ENCODE peak calls at places on chromosomes 6 and 20, in four cellular contexts. One of them, this sample, is unnamed.

GRCh38 chr6:133512410-133513016 is 271.4 kb downstream of the EYA4 start:
- DNase-seq in BE2C: peak; percentile 62
- DNase-seq in left lung: no peak
- DNase-seq in lung: no peak
- DNase-seq in this sample: peak; percentile 80

GRCh38 chr6:3088853-3089445 is 20.7 kb downstream of the RIPK1 start:
- DNase-seq in BE2C: no peak
- DNase-seq in left lung: no peak
- DNase-seq in lung: no peak
- DNase-seq in this sample: no peak

GRCh38 chr20:10659651-10660601 is 13.9 kb downstream of the JAG1 start:
- DNase-seq in BE2C: no peak
- DNase-seq in left lung: peak; percentile 73
- DNase-seq in lung: peak; percentile 82
- DNase-seq in this sample: no peak

GRCh38 chr6:133040025-133040838 is 200.9 kb upstream of the EYA4 start:
- DNase-seq in BE2C: peak; percentile 75
- DNase-seq in left lung: no peak
- DNase-seq in lung: no peak
- DNase-seq in this sample: peak; percentile 12

GRCh38 chr6:13453771-13454251 is 33.6 kb downstream of the GFOD1 start:
- DNase-seq in BE2C: peak; percentile 24
- DNase-seq in left lung: no peak
- DNase-seq in lung: no peak
- DNase-seq in this sample: peak; percentile 32

GRCh38 chr6:87483929-87484328 is 11.2 kb downstream of the SLC35A1 start:
- DNase-seq in BE2C: peak; percentile 19
- DNase-seq in left lung: no peak
- DNase-seq in lung: no peak
- DNase-seq in this sample: peak; percentile 51

GRCh38 chr6:159172066-159172465 is 2.9 kb downstream of the FNDC1 start:
- DNase-seq in BE2C: no peak
- DNase-seq in left lung: no peak
- DNase-seq in lung: no peak
- DNase-seq in this sample: peak; percentile 49

GRCh38 chr20:57619053-57619831 is 984 bp downstream of the ZBP1 start:
- DNase-seq in BE2C: no peak
- DNase-seq in left lung: peak; percentile 80
- DNase-seq in lung: peak; percentile 54
- DNase-seq in this sample: no peak

GRCh38 chr6:142671791-142672190 is 273.2 kb downstream of the HIVEP2 start:
- DNase-seq in BE2C: no peak
- DNase-seq in left lung: no peak
- DNase-seq in lung: no peak
- DNase-seq in this sample: no peak

GRCh38 chr20:59157961-59158541 is 5.6 kb upstream of the ZNF831 start:
- DNase-seq in BE2C: no peak
- DNase-seq in left lung: no peak
- DNase-seq in lung: no peak
- DNase-seq in this sample: no peak

DNA sequence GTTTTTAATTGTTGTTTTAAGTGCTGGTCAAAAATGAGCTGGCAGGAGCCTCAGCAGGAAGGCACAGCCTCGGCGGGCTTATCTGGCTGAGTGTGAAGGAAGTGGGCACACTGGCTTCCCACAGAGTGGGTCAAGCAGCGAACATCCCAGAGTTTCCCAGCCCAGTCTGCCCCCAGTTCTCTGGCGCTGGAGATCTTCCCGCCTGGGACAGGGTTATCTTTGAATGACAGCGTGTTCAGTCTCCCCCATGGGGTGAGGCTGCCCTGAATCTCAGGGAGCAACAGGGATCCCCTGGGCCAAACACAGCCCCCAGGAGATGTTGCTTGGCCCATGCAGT is 122.2 kb upstream of the PTPN1 start:
- DNase-seq in BE2C: no peak
- DNase-seq in left lung: no peak
- DNase-seq in lung: no peak
- DNase-seq in this sample: no peak
- H3K4me1 ChIP-seq in BE2C: no peaks in the 10 kb centered on the region
- H3K4me1 ChIP-seq in left lung: peaks cover 51% of the 10 kb centered on the region
- H3K4me1 ChIP-seq in lung: peaks cover 12% of the 10 kb centered on the region
- H3K4me1 ChIP-seq in this sample: peaks cover 22% of the 10 kb centered on the region

GRCh38 chr6:1895721-1896120 is 286.0 kb downstream of the FOXC1 start:
- DNase-seq in BE2C: no peak
- DNase-seq in left lung: no peak
- DNase-seq in lung: no peak
- DNase-seq in this sample: no peak

GRCh38 chr6:1890987-1891386 is 281.3 kb downstream of the FOXC1 start:
- DNase-seq in BE2C: no peak
- DNase-seq in left lung: no peak
- DNase-seq in lung: no peak
- DNase-seq in this sample: no peak

GRCh38 chr6:1894954-1895353 is 285.2 kb downstream of the FOXC1 start:
- DNase-seq in BE2C: no peak
- DNase-seq in left lung: no peak
- DNase-seq in lung: no peak
- DNase-seq in this sample: no peak

GRCh38 chr6:1892716-1893115 is 283.0 kb downstream of the FOXC1 start:
- DNase-seq in BE2C: peak; percentile 63
- DNase-seq in left lung: no peak
- DNase-seq in lung: no peak
- DNase-seq in this sample: no peak

DNA sequence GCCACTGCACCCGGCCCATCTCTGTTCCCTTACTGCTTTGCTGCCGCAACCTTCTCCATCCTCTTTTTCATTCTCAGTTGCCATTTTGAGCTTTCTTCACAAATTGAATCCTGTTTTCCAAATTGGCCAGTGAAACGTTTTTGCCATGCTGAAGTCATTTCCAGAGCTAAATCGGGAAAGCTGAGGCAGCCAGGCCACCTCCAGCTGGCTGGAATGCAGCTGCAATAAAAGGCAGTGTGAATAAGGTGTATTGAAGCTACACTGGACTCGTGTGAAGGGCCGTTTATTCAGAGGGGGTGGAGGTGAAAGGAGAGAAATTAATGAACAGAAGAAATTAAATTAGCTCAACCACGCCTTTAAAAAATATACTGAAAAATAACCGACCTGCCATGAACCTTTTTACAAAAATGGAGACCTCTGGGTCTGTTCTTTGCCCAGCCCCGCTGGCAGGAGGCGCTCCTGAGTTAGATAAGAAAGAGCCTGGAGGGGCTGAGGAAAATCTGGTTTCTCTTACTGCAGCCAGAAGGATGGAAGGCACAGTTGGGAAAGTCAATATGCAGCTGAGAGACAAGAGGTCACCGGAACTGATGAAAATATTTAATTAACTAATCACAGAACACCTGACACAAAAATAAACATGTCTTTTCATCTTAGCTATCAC is 283.9 kb downstream of the FOXC1 start:
- DNase-seq in BE2C: peak; percentile 78
- DNase-seq in left lung: no peak
- DNase-seq in lung: no peak
- DNase-seq in this sample: peak; percentile 31
- TF ChIP-seq CTCF in BE2C: peak; percentile 76
- TF ChIP-seq CTCF in left lung: no peak
- TF ChIP-seq CTCF in lung: no peak
- TF ChIP-seq CTCF in this sample: peak; percentile 40

DNA sequence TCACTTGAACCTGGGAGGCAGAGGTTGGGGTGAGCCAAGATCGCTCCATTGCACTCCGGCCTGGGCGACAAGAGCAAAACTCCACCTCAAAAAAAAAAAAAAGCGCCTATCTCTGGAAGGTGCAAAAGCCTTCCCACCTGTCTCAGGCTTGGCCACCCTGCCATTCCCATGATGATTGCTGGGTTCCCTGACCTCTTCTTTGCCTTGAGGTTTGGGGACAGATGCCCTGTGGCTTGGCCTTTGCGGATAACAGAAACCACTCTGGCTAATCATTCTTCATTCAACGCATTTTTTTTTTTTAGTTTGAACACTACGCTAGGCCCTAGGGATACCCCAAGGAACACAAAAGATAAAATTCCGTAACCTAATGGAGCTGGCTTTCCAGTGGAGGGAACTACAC is 6.8 kb upstream of the HMGA1 start:
- DNase-seq in BE2C: no peak
- DNase-seq in left lung: no peak
- DNase-seq in lung: no peak
- DNase-seq in this sample: no peak
- H3K4me1 ChIP-seq in BE2C: no peaks in the 10 kb centered on the region
- H3K4me1 ChIP-seq in left lung: peaks cover 14% of the 10 kb centered on the region
- H3K4me1 ChIP-seq in lung: peaks cover 6% of the 10 kb centered on the region
- H3K4me1 ChIP-seq in this sample: peaks cover 14% of the 10 kb centered on the region

GRCh38 chr20:671252-672030 is 4.2 kb downstream of the SCRT2 start:
- DNase-seq in BE2C: no peak
- DNase-seq in left lung: no peak
- DNase-seq in lung: no peak
- DNase-seq in this sample: no peak

GRCh38 chr20:673606-674005 is 2.0 kb downstream of the SCRT2 start:
- DNase-seq in BE2C: no peak
- DNase-seq in left lung: no peak
- DNase-seq in lung: no peak
- DNase-seq in this sample: no peak

GRCh38 chr20:675453-676314 is at the start of gene SCRT2:
- DNase-seq in BE2C: peak; percentile 26
- DNase-seq in left lung: peak; percentile 70
- DNase-seq in lung: peak; percentile 72
- DNase-seq in this sample: peak; percentile 83

GRCh38 chr20:674936-675452 is 608 bp downstream of the SCRT2 start:
- DNase-seq in BE2C: peak; percentile 24
- DNase-seq in left lung: no peak
- DNase-seq in lung: no peak
- DNase-seq in this sample: no peak

DNA sequence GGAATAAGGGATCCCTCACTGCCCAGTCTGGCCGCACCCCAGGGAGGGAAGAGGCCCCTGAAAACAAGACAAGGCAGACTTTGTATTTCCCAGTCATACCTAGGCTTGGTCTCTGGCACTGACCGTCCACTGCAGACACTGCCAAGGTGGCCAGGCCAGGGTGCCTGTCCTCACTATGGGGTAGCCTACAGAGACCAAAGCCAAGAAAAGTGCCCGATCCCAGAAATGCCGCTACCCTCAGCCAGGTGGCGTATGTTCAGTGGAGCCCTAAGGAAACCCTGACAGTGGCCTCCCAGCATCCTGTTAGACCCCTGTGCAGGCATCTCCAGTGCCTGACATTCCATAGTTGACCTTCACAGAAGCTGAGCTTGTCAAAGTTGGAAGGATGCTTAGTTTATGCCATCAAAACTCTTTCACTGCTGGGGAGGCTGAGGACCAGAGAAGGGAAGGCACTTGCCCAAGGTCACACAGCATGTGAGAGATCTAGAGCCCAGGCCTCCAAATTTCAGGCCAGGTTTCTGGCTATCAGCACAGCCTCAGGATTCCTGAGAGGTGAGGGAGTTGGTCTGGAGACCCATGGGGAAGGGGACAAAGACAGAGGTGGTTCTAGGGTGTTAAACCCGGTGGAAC is 2.5 kb downstream of the SCRT2 start:
- DNase-seq in BE2C: no peak
- DNase-seq in left lung: no peak
- DNase-seq in lung: no peak
- DNase-seq in this sample: no peak
- TF ChIP-seq CTCF in BE2C: peak; percentile 48
- TF ChIP-seq CTCF in left lung: no peak
- TF ChIP-seq CTCF in lung: no peak
- TF ChIP-seq CTCF in this sample: no peak

DNA sequence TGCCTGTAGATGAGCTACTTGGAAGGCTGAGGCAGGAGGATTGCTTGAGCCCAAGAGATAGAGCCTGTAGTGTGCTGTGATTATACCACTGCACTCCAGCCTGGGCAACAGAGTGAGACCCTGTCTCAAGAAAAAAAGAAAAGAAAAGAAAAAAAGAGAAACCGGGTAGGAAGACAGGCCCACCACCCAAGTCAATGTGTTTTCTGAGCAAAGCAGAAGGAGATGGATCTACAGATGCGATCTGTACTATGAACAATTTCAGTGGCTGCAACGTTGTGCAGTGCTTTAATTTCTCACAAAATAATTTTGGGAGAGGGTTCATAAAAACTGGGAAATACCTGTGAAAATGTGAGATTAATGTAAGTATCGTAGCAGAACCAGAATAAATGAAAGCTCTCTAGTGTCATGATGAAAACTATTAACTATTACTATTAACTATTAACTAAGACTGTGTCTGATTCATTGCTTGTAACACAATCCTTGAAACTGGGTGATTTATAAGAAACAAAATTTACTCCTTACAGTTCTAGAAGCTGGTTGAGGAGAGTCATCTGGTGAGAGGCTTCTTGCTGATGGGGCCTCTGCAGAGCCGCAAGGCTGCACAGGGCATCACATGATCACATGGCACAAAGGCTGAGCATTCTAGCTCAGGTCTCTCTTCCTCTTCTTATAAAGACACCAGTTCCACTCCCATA is 233.1 kb upstream of the ZNF217 start:
- DNase-seq in BE2C: no peak
- DNase-seq in left lung: peak; percentile 65
- DNase-seq in lung: no peak
- DNase-seq in this sample: no peak
- H3K4me1 ChIP-seq in BE2C: peaks cover 17% of the 10 kb centered on the region
- H3K4me1 ChIP-seq in left lung: peaks cover 35% of the 10 kb centered on the region
- H3K4me1 ChIP-seq in lung: peaks cover 1% of the 10 kb centered on the region
- H3K4me1 ChIP-seq in this sample: peaks cover 18% of the 10 kb centered on the region

This sample was measured in cardiac muscle cell.